ENCODE peak calls at places on chromosomes 5 and 9, in five cellular contexts. U, K, I, A and B are unnamed samples.

GRCh38 chr9:69637801-69638200 is 34.4 kb downstream of the APBA1 start:
- DNase-seq in K (peak), U (peak), A (no peak), I (peak), B (no peak)

GRCh38 chr9:111040494-111040893 is 2.2 kb upstream of the LPAR1 start:
- DNase-seq in U (peak), K (no peak), A (peak), I (no peak), B (no peak)

GRCh38 chr9:117521293-117521692 is 106.4 kb upstream of the ASTN2 start:
- DNase-seq in A (no peak), I (no peak), U (no peak), K (no peak), B (no peak)

GRCh38 chr9:99962685-99963261 is 56.3 kb downstream of the STX17 start:
- DNase-seq in K (peak), U (no peak), A (no peak), I (no peak), B (no peak)

GRCh38 chr5:56610093-56610698 is 205.2 kb upstream of the MAP3K1 start:
- DNase-seq in I (no peak), K (no peak), U (peak), A (no peak), B (no peak)

GRCh38 chr9:127154390-127155191 is 32.2 kb upstream of the ANGPTL2 start:
- DNase-seq in A (no peak), I (peak), K (peak), U (no peak), B (peak)

GRCh38 chr5:13249854-13250253 is 694.6 kb downstream of the DNAH5 start:
- DNase-seq in U (peak), K (peak), I (peak), A (no peak), B (no peak)

GRCh38 chr5:170603578-170604565 is 100.1 kb downstream of the KCNIP1 start:
- DNase-seq in I (peak), U (peak), K (peak), A (peak), B (no peak)

GRCh38 chr5:27906911-27907590 is 868.7 kb upstream of the CDH9 start:
- DNase-seq in K (no peak), A (no peak), U (peak), I (no peak), B (no peak)

GRCh38 chr5:58201922-58202648 is 257.8 kb downstream of the PLK2 start:
- DNase-seq in A (no peak), I (no peak), K (no peak), U (peak), B (no peak)

GRCh38 chr5:79573983-79574890 is 38.0 kb upstream of the TENT2 start:
- DNase-seq in I (no peak), K (no peak), U (no peak), A (no peak), B (no peak)

DNA sequence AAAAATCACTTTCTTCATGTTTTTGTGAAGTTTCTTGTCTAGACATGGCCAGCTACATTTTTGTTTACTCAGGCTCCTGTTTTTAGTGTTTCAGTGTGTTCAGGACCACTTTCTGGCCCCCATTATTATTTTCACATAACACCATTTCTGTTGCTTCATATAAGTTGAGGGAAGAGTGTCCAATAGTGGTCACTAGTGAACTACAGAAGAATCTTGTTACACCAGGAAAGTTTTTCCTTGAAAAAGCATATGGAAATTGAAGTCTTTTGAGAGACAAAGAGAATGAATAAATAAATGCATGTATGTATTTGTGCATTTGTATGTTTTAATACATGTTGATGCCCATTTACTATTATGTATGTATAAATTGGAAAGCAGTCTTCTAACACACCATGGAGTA is 3.8 kb downstream of the ADAMTSL1 start:
- DNase-seq in K (no peak), I (no peak), U (no peak), A (no peak), B (no peak)
- TF ChIP-seq CTCF in K (no peak), I (no peak), U (no peak), A (no peak), B (no peak)

GRCh38 chr9:93610206-93610605 is 33.8 kb downstream of the PHF2 start:
- DNase-seq in A (no peak), K (no peak), U (no peak), I (no peak), B (no peak)
- TF ChIP-seq CTCF in A (no peak), K (no peak), U (no peak), I (no peak), B (no peak)

GRCh38 chr9:123727332-123727731 is 202.6 kb downstream of the DENND1A start:
- DNase-seq in I (no peak), A (no peak), U (no peak), K (peak), B (no peak)

GRCh38 chr9:123722378-123722777 is 207.5 kb downstream of the DENND1A start:
- DNase-seq in I (no peak), K (no peak), U (no peak), A (no peak), B (no peak)

GRCh38 chr9:123725389-123725788 is 204.5 kb downstream of the DENND1A start:
- DNase-seq in I (no peak), U (no peak), K (no peak), A (no peak), B (peak)

GRCh38 chr9:123723135-123723875 is 206.6 kb downstream of the DENND1A start:
- DNase-seq in A (no peak), U (no peak), K (no peak), I (no peak), B (no peak)

GRCh38 chr9:123724211-123724831 is 205.6 kb downstream of the DENND1A start:
- DNase-seq in A (no peak), K (peak), I (peak), U (no peak), B (no peak)
- TF ChIP-seq CTCF in A (no peak), K (peak), I (no peak), U (no peak), B (peak)

DNA sequence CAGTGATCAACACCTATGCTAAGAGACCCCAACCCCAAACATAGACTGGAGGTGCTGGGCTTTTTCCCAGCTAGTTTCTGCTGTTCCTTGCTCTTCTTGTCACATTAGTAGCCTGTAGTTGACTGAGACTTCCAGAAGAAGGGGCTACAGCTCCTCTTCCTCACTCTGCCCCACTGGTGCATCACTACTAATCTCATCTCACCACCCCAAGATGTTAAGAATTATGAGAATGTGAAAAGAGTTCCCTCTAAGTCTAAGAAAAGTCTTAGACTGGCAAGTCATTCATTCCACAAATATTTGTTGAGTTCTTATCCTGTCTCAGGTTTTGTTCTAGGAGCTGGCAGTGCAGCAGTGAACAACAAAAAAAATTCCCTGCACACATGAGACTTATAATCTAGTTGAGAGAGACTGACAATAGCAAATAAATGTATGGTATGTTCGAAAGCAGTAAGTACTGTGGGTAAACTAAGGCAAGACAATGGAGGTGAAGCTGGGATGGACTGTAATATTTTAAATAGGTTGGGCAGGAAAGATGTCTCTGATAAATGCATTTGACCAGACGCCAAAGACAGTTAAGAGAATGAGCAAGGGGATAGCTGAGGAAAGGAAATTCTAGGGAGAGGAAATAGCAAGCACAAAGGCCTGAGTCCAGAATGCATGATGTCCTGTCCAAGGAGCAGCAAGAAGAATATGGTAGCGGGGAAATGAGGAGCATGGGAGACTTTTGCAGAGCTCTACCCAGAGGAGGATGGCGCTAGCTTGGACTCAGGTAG is 92.3 kb downstream of the PTCD2 start:
- DNase-seq in K (peak), A (no peak), U (peak), I (no peak), B (no peak)
- TF ChIP-seq CTCF in K (peak), A (no peak), U (no peak), I (no peak), B (peak)

GRCh38 chr5:131619102-131619501 is 15.9 kb downstream of the RAPGEF6 start:
- DNase-seq in I (no peak), U (no peak), A (no peak), K (no peak), B (no peak)
- TF ChIP-seq CTCF in I (no peak), U (no peak), A (no peak), K (no peak), B (no peak)

DNA sequence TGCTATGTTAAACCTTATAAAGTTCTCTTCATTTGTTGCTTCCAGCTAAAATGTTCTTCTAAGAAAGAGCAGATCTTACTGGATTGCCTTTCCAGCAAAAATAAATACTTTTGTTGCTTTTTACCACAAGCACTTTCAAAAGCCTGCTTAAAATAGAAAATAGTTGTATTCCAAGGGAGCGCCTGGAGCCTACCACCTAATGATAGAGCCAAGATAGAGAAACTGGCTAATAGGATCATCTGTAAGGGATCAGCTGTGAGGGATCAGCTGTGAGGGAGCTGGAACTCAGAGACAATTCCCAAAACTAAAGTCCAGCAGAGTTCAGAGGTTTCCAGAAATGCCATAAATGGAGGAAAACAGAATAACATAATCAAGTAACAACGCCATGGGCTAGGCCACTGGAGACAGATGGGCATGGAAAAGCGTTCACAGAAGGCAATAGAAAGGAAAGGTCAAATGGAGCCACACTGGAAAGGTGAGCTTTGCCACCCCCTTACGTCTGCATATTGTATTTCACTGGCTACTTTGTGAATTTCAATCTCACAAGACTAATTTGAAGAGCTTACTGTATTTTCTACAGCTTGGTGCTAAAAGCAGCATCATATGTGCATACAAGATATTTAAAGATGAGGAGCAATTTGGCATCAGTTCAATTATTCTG is 140.6 kb upstream of the TLE4 start:
- DNase-seq in A (no peak), U (peak), K (no peak), I (no peak), B (no peak)
- TF ChIP-seq CTCF in A (no peak), U (peak), K (no peak), I (no peak), B (no peak)

GRCh38 chr5:122093861-122094650 is 16.0 kb upstream of the LOX start:
- DNase-seq in U (no peak), I (no peak), K (peak), A (no peak), B (no peak)

GRCh38 chr5:122089096-122089495 is 11.0 kb upstream of the LOX start:
- DNase-seq in U (no peak), K (no peak), A (no peak), I (no peak), B (no peak)

GRCh38 chr5:122089614-122090013 is 11.6 kb upstream of the LOX start:
- DNase-seq in A (no peak), K (peak), U (no peak), I (peak), B (no peak)

GRCh38 chr5:122093415-122093814 is 15.4 kb upstream of the LOX start:
- DNase-seq in A (no peak), I (no peak), K (peak), U (no peak), B (peak)

GRCh38 chr5:122091942-122092600 is 14.0 kb upstream of the LOX start:
- DNase-seq in K (peak), U (peak), I (peak), A (no peak), B (no peak)
- TF ChIP-seq CTCF in K (peak), U (peak), I (peak), A (no peak), B (peak)

GRCh38 chr9:4671737-4672136 is 5.5 kb upstream of the SPATA6L start:
- DNase-seq in U (no peak), I (no peak), K (no peak), A (no peak), B (no peak)

GRCh38 chr9:4668604-4669003 is 2.3 kb upstream of the SPATA6L start:
- DNase-seq in I (no peak), A (no peak), K (no peak), U (no peak), B (no peak)

GRCh38 chr9:4667681-4668080 is 1.4 kb upstream of the SPATA6L start:
- DNase-seq in A (no peak), K (no peak), I (no peak), U (no peak), B (no peak)

GRCh38 chr9:4670591-4670990 is 4.3 kb upstream of the SPATA6L start:
- DNase-seq in A (no peak), U (no peak), K (no peak), I (no peak), B (no peak)

GRCh38 chr9:4669890-4670289 is 3.6 kb upstream of the SPATA6L start:
- DNase-seq in U (no peak), I (no peak), A (no peak), K (no peak), B (no peak)
- TF ChIP-seq CTCF in U (no peak), I (no peak), A (no peak), K (no peak), B (no peak)